ENCODE peak calls at places on chromosomes 2 and 18, in five cellular contexts. One of them, this sample, is unnamed.

GRCh38 chr2:178109813-178110212 is 2.4 kb upstream of the RBM45 start:
- DNase-seq in activated CD4-positive, alpha-beta T cell treated with anti-CD3 and anti-CD28 coated beads for 4 hours: no peak
- DNase-seq in tibial nerve: no peak
- DNase-seq in neuronal stem cell: no peak
- DNase-seq in colonic mucosa: no peak
- DNase-seq in this sample: no peak

GRCh38 chr2:204964413-204964812 is 419.1 kb downstream of the PARD3B start:
- DNase-seq in activated CD4-positive, alpha-beta T cell treated with anti-CD3 and anti-CD28 coated beads for 4 hours: no peak
- DNase-seq in tibial nerve: no peak
- DNase-seq in neuronal stem cell: no peak
- DNase-seq in colonic mucosa: no peak
- DNase-seq in this sample: no peak

GRCh38 chr2:60555794-60556161 is 2.3 kb upstream of the BCL11A start:
- DNase-seq in activated CD4-positive, alpha-beta T cell treated with anti-CD3 and anti-CD28 coated beads for 4 hours: no peak
- DNase-seq in tibial nerve: no peak
- DNase-seq in neuronal stem cell: no peak
- DNase-seq in colonic mucosa: no peak
- DNase-seq in this sample: no peak

GRCh38 chr18:12321331-12321730 is 13.3 kb downstream of the TUBB6 start:
- DNase-seq in activated CD4-positive, alpha-beta T cell treated with anti-CD3 and anti-CD28 coated beads for 4 hours: no peak
- DNase-seq in tibial nerve: no peak
- DNase-seq in neuronal stem cell: no peak
- DNase-seq in colonic mucosa: no peak
- DNase-seq in this sample: no peak

GRCh38 chr2:110659248-110659647 is 18.6 kb downstream of the BUB1 start:
- DNase-seq in activated CD4-positive, alpha-beta T cell treated with anti-CD3 and anti-CD28 coated beads for 4 hours: no peak
- DNase-seq in tibial nerve: no peak
- DNase-seq in neuronal stem cell: no peak
- DNase-seq in colonic mucosa: no peak
- DNase-seq in this sample: no peak

GRCh38 chr2:219736196-219736595 is 108.8 kb downstream of the SLC4A3 start:
- DNase-seq in activated CD4-positive, alpha-beta T cell treated with anti-CD3 and anti-CD28 coated beads for 4 hours: no peak
- DNase-seq in tibial nerve: no peak
- DNase-seq in neuronal stem cell: peak
- DNase-seq in colonic mucosa: peak
- DNase-seq in this sample: no peak

GRCh38 chr18:47944972-47945843 is 14.7 kb upstream of the SMAD2 start:
- DNase-seq in activated CD4-positive, alpha-beta T cell treated with anti-CD3 and anti-CD28 coated beads for 4 hours: no peak
- DNase-seq in tibial nerve: no peak
- DNase-seq in neuronal stem cell: no peak
- DNase-seq in colonic mucosa: no peak
- DNase-seq in this sample: no peak

GRCh38 chr2:705971-706511 is 28.8 kb upstream of the TMEM18 start:
- DNase-seq in activated CD4-positive, alpha-beta T cell treated with anti-CD3 and anti-CD28 coated beads for 4 hours: no peak
- DNase-seq in tibial nerve: no peak
- DNase-seq in neuronal stem cell: no peak
- DNase-seq in colonic mucosa: no peak
- DNase-seq in this sample: no peak

GRCh38 chr2:198006733-198007132 is 202.3 kb downstream of the PLCL1 start:
- DNase-seq in activated CD4-positive, alpha-beta T cell treated with anti-CD3 and anti-CD28 coated beads for 4 hours: no peak
- DNase-seq in tibial nerve: no peak
- DNase-seq in neuronal stem cell: no peak
- DNase-seq in colonic mucosa: no peak
- DNase-seq in this sample: no peak

GRCh38 chr18:9690418-9691178 is 17.5 kb upstream of the RAB31 start:
- DNase-seq in activated CD4-positive, alpha-beta T cell treated with anti-CD3 and anti-CD28 coated beads for 4 hours: no peak
- DNase-seq in tibial nerve: no peak
- DNase-seq in neuronal stem cell: no peak
- DNase-seq in colonic mucosa: no peak
- DNase-seq in this sample: no peak

GRCh38 chr2:205852457-205852856 is 170.2 kb downstream of the NRP2 start:
- DNase-seq in activated CD4-positive, alpha-beta T cell treated with anti-CD3 and anti-CD28 coated beads for 4 hours: no peak
- DNase-seq in tibial nerve: no peak
- DNase-seq in neuronal stem cell: no peak
- DNase-seq in colonic mucosa: no peak
- DNase-seq in this sample: no peak

GRCh38 chr2:196718796-196719564 is 79.5 kb downstream of the CCDC150 start:
- DNase-seq in activated CD4-positive, alpha-beta T cell treated with anti-CD3 and anti-CD28 coated beads for 4 hours: no peak
- DNase-seq in tibial nerve: peak
- DNase-seq in neuronal stem cell: peak
- DNase-seq in colonic mucosa: no peak
- DNase-seq in this sample: no peak

GRCh38 chr2:74391209-74391579 is 11.1 kb upstream of the DCTN1 start:
- DNase-seq in activated CD4-positive, alpha-beta T cell treated with anti-CD3 and anti-CD28 coated beads for 4 hours: no peak
- DNase-seq in tibial nerve: no peak
- DNase-seq in neuronal stem cell: no peak
- DNase-seq in colonic mucosa: no peak
- DNase-seq in this sample: no peak

GRCh38 chr18:58732471-58732870 is 61.2 kb downstream of the MALT1 start:
- DNase-seq in activated CD4-positive, alpha-beta T cell treated with anti-CD3 and anti-CD28 coated beads for 4 hours: no peak
- DNase-seq in tibial nerve: no peak
- DNase-seq in neuronal stem cell: no peak
- DNase-seq in colonic mucosa: no peak
- DNase-seq in this sample: no peak

GRCh38 chr2:172090044-172090946 is 5.0 kb downstream of the DLX1 start:
- DNase-seq in activated CD4-positive, alpha-beta T cell treated with anti-CD3 and anti-CD28 coated beads for 4 hours: no peak
- DNase-seq in tibial nerve: no peak
- DNase-seq in neuronal stem cell: peak
- DNase-seq in colonic mucosa: no peak
- DNase-seq in this sample: no peak

GRCh38 chr2:18311413-18311812 is 249.0 kb downstream of the RDH14 start:
- DNase-seq in activated CD4-positive, alpha-beta T cell treated with anti-CD3 and anti-CD28 coated beads for 4 hours: no peak
- DNase-seq in tibial nerve: no peak
- DNase-seq in neuronal stem cell: no peak
- DNase-seq in colonic mucosa: no peak
- DNase-seq in this sample: no peak

GRCh38 chr2:218806346-218806978 is 24.5 kb downstream of the CYP27A1 start:
- DNase-seq in activated CD4-positive, alpha-beta T cell treated with anti-CD3 and anti-CD28 coated beads for 4 hours: no peak
- DNase-seq in tibial nerve: peak
- DNase-seq in neuronal stem cell: no peak
- DNase-seq in colonic mucosa: peak
- DNase-seq in this sample: peak

GRCh38 chr2:172288603-172289002 is 138.8 kb upstream of the ITGA6 start:
- DNase-seq in activated CD4-positive, alpha-beta T cell treated with anti-CD3 and anti-CD28 coated beads for 4 hours: peak
- DNase-seq in tibial nerve: no peak
- DNase-seq in neuronal stem cell: no peak
- DNase-seq in colonic mucosa: no peak
- DNase-seq in this sample: no peak

GRCh38 chr2:95057535-95058453 is 32.3 kb downstream of the MAL start:
- DNase-seq in activated CD4-positive, alpha-beta T cell treated with anti-CD3 and anti-CD28 coated beads for 4 hours: no peak
- DNase-seq in tibial nerve: no peak
- DNase-seq in neuronal stem cell: peak
- DNase-seq in colonic mucosa: no peak
- DNase-seq in this sample: no peak

GRCh38 chr2:37776487-37776886 is 105.0 kb upstream of the CDC42EP3 start:
- DNase-seq in activated CD4-positive, alpha-beta T cell treated with anti-CD3 and anti-CD28 coated beads for 4 hours: no peak
- DNase-seq in tibial nerve: no peak
- DNase-seq in neuronal stem cell: no peak
- DNase-seq in colonic mucosa: no peak
- DNase-seq in this sample: peak

GRCh38 chr2:241036397-241036963 is 38.1 kb downstream of the SNED1 start:
- DNase-seq in activated CD4-positive, alpha-beta T cell treated with anti-CD3 and anti-CD28 coated beads for 4 hours: peak
- DNase-seq in tibial nerve: no peak
- DNase-seq in neuronal stem cell: peak
- DNase-seq in colonic mucosa: peak
- DNase-seq in this sample: no peak

GRCh38 chr2:238874330-238875050 is 26.6 kb downstream of the TWIST2 start:
- DNase-seq in activated CD4-positive, alpha-beta T cell treated with anti-CD3 and anti-CD28 coated beads for 4 hours: no peak
- DNase-seq in tibial nerve: peak
- DNase-seq in neuronal stem cell: no peak
- DNase-seq in colonic mucosa: no peak
- DNase-seq in this sample: no peak

GRCh38 chr2:239942871-239943311 is 82.3 kb downstream of the NDUFA10 start:
- DNase-seq in activated CD4-positive, alpha-beta T cell treated with anti-CD3 and anti-CD28 coated beads for 4 hours: no peak
- DNase-seq in tibial nerve: no peak
- DNase-seq in neuronal stem cell: no peak
- DNase-seq in colonic mucosa: no peak
- DNase-seq in this sample: no peak

GRCh38 chr2:151792589-151792988 is 35.6 kb downstream of the ARL5A start:
- DNase-seq in activated CD4-positive, alpha-beta T cell treated with anti-CD3 and anti-CD28 coated beads for 4 hours: no peak
- DNase-seq in tibial nerve: no peak
- DNase-seq in neuronal stem cell: no peak
- DNase-seq in colonic mucosa: no peak
- DNase-seq in this sample: no peak

GRCh38 chr2:38207168-38207567 is 131.2 kb upstream of the CYP1B1 start:
- DNase-seq in activated CD4-positive, alpha-beta T cell treated with anti-CD3 and anti-CD28 coated beads for 4 hours: no peak
- DNase-seq in tibial nerve: no peak
- DNase-seq in neuronal stem cell: no peak
- DNase-seq in colonic mucosa: no peak
- DNase-seq in this sample: no peak

GRCh38 chr18:79903071-79903635 is 48.3 kb downstream of the SLC66A2 start:
- DNase-seq in activated CD4-positive, alpha-beta T cell treated with anti-CD3 and anti-CD28 coated beads for 4 hours: no peak
- DNase-seq in tibial nerve: no peak
- DNase-seq in neuronal stem cell: no peak
- DNase-seq in colonic mucosa: no peak
- DNase-seq in this sample: no peak

GRCh38 chr2:156719036-156719435 is 282.9 kb downstream of the GPD2 start:
- DNase-seq in activated CD4-positive, alpha-beta T cell treated with anti-CD3 and anti-CD28 coated beads for 4 hours: no peak
- DNase-seq in tibial nerve: no peak
- DNase-seq in neuronal stem cell: no peak
- DNase-seq in colonic mucosa: no peak
- DNase-seq in this sample: no peak

GRCh38 chr2:144256996-144257707 is 262.8 kb downstream of the ZEB2 start:
- DNase-seq in activated CD4-positive, alpha-beta T cell treated with anti-CD3 and anti-CD28 coated beads for 4 hours: no peak
- DNase-seq in tibial nerve: no peak
- DNase-seq in neuronal stem cell: no peak
- DNase-seq in colonic mucosa: no peak
- DNase-seq in this sample: no peak

GRCh38 chr2:16334886-16335605 is 330.6 kb downstream of the CYRIA start:
- DNase-seq in activated CD4-positive, alpha-beta T cell treated with anti-CD3 and anti-CD28 coated beads for 4 hours: no peak
- DNase-seq in tibial nerve: no peak
- DNase-seq in neuronal stem cell: no peak
- DNase-seq in colonic mucosa: no peak
- DNase-seq in this sample: no peak

GRCh38 chr2:76464310-76464709 is 753.6 kb upstream of the GCFC2 start:
- DNase-seq in activated CD4-positive, alpha-beta T cell treated with anti-CD3 and anti-CD28 coated beads for 4 hours: no peak
- DNase-seq in tibial nerve: no peak
- DNase-seq in neuronal stem cell: no peak
- DNase-seq in colonic mucosa: no peak
- DNase-seq in this sample: no peak

GRCh38 chr2:55150834-55151233 is 81.3 kb downstream of the CLHC1 start:
- DNase-seq in activated CD4-positive, alpha-beta T cell treated with anti-CD3 and anti-CD28 coated beads for 4 hours: no peak
- DNase-seq in tibial nerve: no peak
- DNase-seq in neuronal stem cell: no peak
- DNase-seq in colonic mucosa: no peak
- DNase-seq in this sample: no peak

This sample was measured in thoracic aorta.